ENCODE peak calls at places on chromosomes 7 and 10, in four cellular contexts. Q is stimulated activated effector memory CD8-positive, alpha-beta T cell treated with anti-CD3 and anti-CD28 coated beads, Interleukin-12 subunit alpha, Interleukin-12 subunit beta, amount 100 ng/mL, for 72 hours; A is kidney; H is epithelial cell of esophagus. Y is an unnamed sample.

GRCh38 chr10:124239134-124239533 is 145.7 kb upstream of the CHST15 start:
- DNase-seq in A (no peak), H (no peak), Q (no peak), Y (no peak)

GRCh38 chr10:6513509-6513908 is 66.6 kb downstream of the PRKCQ start:
- DNase-seq in A (no peak), Q (peak), H (no peak), Y (no peak)

GRCh38 chr10:31010062-31010461 is 21.6 kb downstream of the ZNF438 start:
- DNase-seq in H (no peak), Q (no peak), A (no peak), Y (no peak)

GRCh38 chr10:43846187-43846680 is 197.6 kb upstream of the ZNF32 start:
- DNase-seq in H (no peak), Q (peak), A (peak), Y (no peak)

GRCh38 chr10:3874988-3875841 is 90.2 kb upstream of the KLF6 start:
- DNase-seq in Q (no peak), A (no peak), H (no peak), Y (no peak)

GRCh38 chr10:44352316-44353127 is 32.4 kb downstream of the CXCL12 start:
- DNase-seq in Q (no peak), A (peak), H (no peak), Y (no peak)

GRCh38 chr7:143892527-143893300 is 9.3 kb downstream of the TCAF1 start:
- DNase-seq in A (no peak), H (peak), Q (no peak), Y (peak)

GRCh38 chr7:2808891-2809660 is 35.0 kb downstream of the GNA12 start:
- DNase-seq in H (no peak), A (no peak), Q (no peak), Y (no peak)

GRCh38 chr10:36779238-36779846 is 346.1 kb upstream of the ANKRD30A start:
- DNase-seq in H (peak), Q (no peak), A (no peak), Y (peak)

GRCh38 chr10:72242675-72243074 is 26.6 kb upstream of the ASCC1 start:
- DNase-seq in H (no peak), A (peak), Q (no peak), Y (no peak)

GRCh38 chr10:127278001-127278400 is 81.6 kb upstream of the INSYN2A start:
- DNase-seq in Q (no peak), A (no peak), H (no peak), Y (no peak)

GRCh38 chr7:28739826-28740225 is 218.3 kb downstream of the TRIL start:
- DNase-seq in Q (no peak), A (no peak), H (peak), Y (no peak)

GRCh38 chr10:124719213-124719851 is 24.8 kb downstream of the FAM53B start:
- DNase-seq in Q (peak), A (peak), H (peak), Y (peak)

GRCh38 chr10:61791216-61791615 is 110.3 kb upstream of the ARID5B start:
- DNase-seq in A (no peak), H (no peak), Q (no peak), Y (no peak)

GRCh38 chr10:70324341-70324861 is 40.6 kb upstream of the NPFFR1 start:
- DNase-seq in Q (peak), H (no peak), A (peak), Y (no peak)

GRCh38 chr10:77240042-77240619 is 397.5 kb downstream of the KCNMA1 start:
- DNase-seq in Q (no peak), H (no peak), A (no peak), Y (no peak)

GRCh38 chr10:45421231-45422097 is 47.4 kb downstream of the ALOX5 start:
- DNase-seq in A (no peak), Q (peak), H (no peak), Y (peak)

GRCh38 chr7:117169907-117170306 is 153.0 kb downstream of the WNT2 start:
- DNase-seq in H (peak), Q (no peak), A (no peak), Y (no peak)

GRCh38 chr7:55178863-55179773 is 160.3 kb downstream of the EGFR start:
- DNase-seq in A (no peak), H (no peak), Q (no peak), Y (no peak)

GRCh38 chr7:14761506-14762296 is 140.8 kb downstream of the DGKB start:
- DNase-seq in H (peak), A (no peak), Q (no peak), Y (no peak)

GRCh38 chr7:74092321-74092963 is 8.8 kb downstream of the LIMK1 start:
- DNase-seq in A (peak), Q (peak), H (no peak), Y (no peak)

GRCh38 chr7:70634610-70635068 is 497.3 kb upstream of the GALNT17 start:
- DNase-seq in H (peak), Q (no peak), A (no peak), Y (no peak)

GRCh38 chr10:118045154-118045841 is 1.4 kb downstream of the RAB11FIP2 start:
- DNase-seq in Q (no peak), H (no peak), A (no peak), Y (no peak)

GRCh38 chr10:113985342-113985844 is 58.3 kb upstream of the ADRB1 start:
- DNase-seq in H (no peak), A (no peak), Q (no peak), Y (no peak)

GRCh38 chr7:129779602-129780256 is 168.2 kb downstream of the NRF1 start:
- DNase-seq in Q (peak), H (peak), A (peak), Y (no peak)

GRCh38 chr7:101678713-101679112 is 49.6 kb upstream of the MYL10 start:
- DNase-seq in H (no peak), A (no peak), Q (no peak), Y (no peak)

GRCh38 chr10:10873289-10873688 is 144.4 kb upstream of the CELF2 start:
- DNase-seq in Q (no peak), H (no peak), A (no peak), Y (no peak)

GRCh38 chr10:52357986-52358385 is 43.9 kb downstream of the DKK1 start:
- DNase-seq in Q (no peak), H (no peak), A (no peak), Y (no peak)

GRCh38 chr10:74813371-74813770 is 13.0 kb upstream of the KAT6B start:
- DNase-seq in A (no peak), H (no peak), Q (no peak), Y (no peak)